ENCODE peak calls at places on chromosome 1, in ten cellular contexts. K is mesothelial cell of epicardium; X is omental fat pad; P is suprapubic skin; R is stimulated activated CD8-positive, alpha-beta memory T cell treated with anti-CD3 and anti-CD28 coated beads, Interleukin-7, amount 100 ng/mL, for 48 hours; A is stimulated activated naive CD4-positive, alpha-beta T cell treated with Interleukin-2 at 50 U/mL for 16 hours; Z is iPS-NIHi11; T is body of pancreas; S is fibroblast of pulmonary artery; I is pons. M is an unnamed sample.

GRCh38 chr1:234882898-234883297 is 245.7 kb downstream of the TOMM20 start:
- DNase-seq in K (no peak), X (no peak), P (no peak), R (no peak), A (no peak), Z (no peak), T (no peak), S (no peak), I (no peak), M (no peak)

GRCh38 chr1:220710333-220710732 is 20.2 kb downstream of the C1orf115 start:
- DNase-seq in K (no peak), X (no peak), P (no peak), R (no peak), A (no peak), Z (no peak), T (no peak), S (no peak), I (no peak), M (no peak)

GRCh38 chr1:218496561-218496960 is 151.4 kb downstream of the TGFB2 start:
- DNase-seq in K (no peak), X (no peak), P (no peak), R (no peak), A (no peak), Z (no peak), T (no peak), S (peak), I (no peak), M (no peak)

GRCh38 chr1:39898648-39899603 is 2.8 kb downstream of the MYCL start:
- DNase-seq in K (peak), X (no peak), P (no peak), R (no peak), A (no peak), Z (peak), T (peak), S (peak), I (peak), M (peak)

GRCh38 chr1:118077331-118078055 is 107.5 kb downstream of the SPAG17 start:
- DNase-seq in K (no peak), X (no peak), P (no peak), R (no peak), A (no peak), Z (peak), T (peak), S (peak), I (no peak), M (no peak)

GRCh38 chr1:42908046-42908445 is 50.6 kb downstream of the SLC2A1 start:
- DNase-seq in K (no peak), X (no peak), P (no peak), R (no peak), A (no peak), Z (no peak), T (no peak), S (no peak), I (no peak), M (no peak)

GRCh38 chr1:86774305-86775304 is 70.2 kb downstream of the SH3GLB1 start:
- DNase-seq in K (no peak), X (no peak), P (peak), R (peak), A (peak), Z (peak), T (peak), S (peak), I (peak), M (peak)

GRCh38 chr1:44131411-44131810 is 10.0 kb downstream of the KLF18 start:
- DNase-seq in K (no peak), X (no peak), P (no peak), R (no peak), A (no peak), Z (no peak), T (no peak), S (no peak), I (no peak), M (no peak)

GRCh38 chr1:218765753-218766152 is 407.9 kb upstream of the LYPLAL1 start:
- DNase-seq in K (no peak), X (no peak), P (no peak), R (no peak), A (no peak), Z (no peak), T (no peak), S (peak), I (no peak), M (no peak)

GRCh38 chr1:89699451-89699986 is 66.6 kb downstream of the LRRC8C start:
- DNase-seq in K (no peak), X (no peak), P (no peak), R (no peak), A (no peak), Z (no peak), T (no peak), S (no peak), I (no peak), M (no peak)

GRCh38 chr1:25805863-25806225 is 5.9 kb downstream of the SELENON start:
- DNase-seq in K (no peak), X (no peak), P (no peak), R (no peak), A (no peak), Z (no peak), T (peak), S (peak), I (peak), M (no peak)

GRCh38 chr1:28577738-28578536 is 14.1 kb upstream of the RAB42 start:
- DNase-seq in K (no peak), X (no peak), P (no peak), R (no peak), A (no peak), Z (no peak), T (no peak), S (no peak), I (peak), M (no peak)

GRCh38 chr1:223700942-223701637 is 11.2 kb upstream of the CAPN2 start:
- DNase-seq in K (no peak), X (no peak), P (no peak), R (no peak), A (no peak), Z (peak), T (no peak), S (peak), I (no peak), M (peak)

GRCh38 chr1:63073530-63074306 is 248.6 kb upstream of the FOXD3 start:
- DNase-seq in K (no peak), X (no peak), P (no peak), R (no peak), A (no peak), Z (peak), T (no peak), S (no peak), I (peak), M (no peak)

GRCh38 chr1:57632401-57632800 is 208.5 kb upstream of the DAB1 start:
- DNase-seq in K (no peak), X (no peak), P (no peak), R (no peak), A (no peak), Z (no peak), T (no peak), S (peak), I (no peak), M (no peak)

GRCh38 chr1:179867493-179868330 is 9.9 kb downstream of the TOR1AIP2 start:
- DNase-seq in K (no peak), X (no peak), P (no peak), R (no peak), A (peak), Z (peak), T (peak), S (peak), I (peak), M (peak)

GRCh38 chr1:16617101-16617727 is 3.9 kb upstream of the NBPF1 start:
- DNase-seq in K (no peak), X (no peak), P (peak), R (no peak), A (no peak), Z (no peak), T (no peak), S (no peak), I (peak), M (peak)

GRCh38 chr1:208243522-208243850 is 698 bp downstream of the PLXNA2 start:
- DNase-seq in K (no peak), X (no peak), P (peak), R (no peak), A (no peak), Z (no peak), T (no peak), S (no peak), I (no peak), M (no peak)

GRCh38 chr1:63326473-63327380 is 4.4 kb downstream of the FOXD3 start:
- DNase-seq in K (no peak), X (no peak), P (no peak), R (no peak), A (no peak), Z (no peak), T (no peak), S (no peak), I (no peak), M (peak)

GRCh38 chr1:110960777-110961420 is 2.8 kb downstream of the LRIF1 start:
- DNase-seq in K (no peak), X (no peak), P (no peak), R (no peak), A (no peak), Z (no peak), T (no peak), S (no peak), I (no peak), M (no peak)

GRCh38 chr1:13901597-13901996 is 201.6 kb downstream of the PRDM2 start:
- DNase-seq in K (no peak), X (no peak), P (no peak), R (no peak), A (no peak), Z (no peak), T (no peak), S (no peak), I (no peak), M (no peak)

GRCh38 chr1:235818632-235819136 is 48.0 kb downstream of the LYST start:
- DNase-seq in K (no peak), X (no peak), P (no peak), R (no peak), A (no peak), Z (no peak), T (no peak), S (no peak), I (no peak), M (no peak)

GRCh38 chr1:12629521-12629956 is 11.5 kb upstream of the DHRS3 start:
- DNase-seq in K (no peak), X (no peak), P (no peak), R (no peak), A (no peak), Z (peak), T (no peak), S (no peak), I (no peak), M (no peak)

GRCh38 chr1:109208431-109208830 is 5.3 kb upstream of the SARS1 start:
- DNase-seq in K (no peak), X (no peak), P (no peak), R (no peak), A (no peak), Z (no peak), T (no peak), S (no peak), I (no peak), M (no peak)

GRCh38 chr1:52355847-52356505 is 10.0 kb downstream of the CC2D1B start:
- DNase-seq in K (no peak), X (no peak), P (no peak), R (no peak), A (no peak), Z (no peak), T (no peak), S (no peak), I (no peak), M (no peak)

GRCh38 chr1:67570473-67571143 is 114.4 kb upstream of the GADD45A start:
- DNase-seq in K (no peak), X (no peak), P (no peak), R (no peak), A (no peak), Z (no peak), T (peak), S (peak), I (no peak), M (no peak)

M was measured in nephron progenitor cell.